ENCODE peak calls at places on chromosomes 12 and 14, in ten cellular contexts. R is NCI-H748 treated with DMSO at 0.1 percent for 48 hours; K is nucleus accumbens; N is NCI-H1092 treated with DMSO at 0.1 percent for 48 hours; Q is CD4-positive, alpha-beta T cell; E is activated T-cell treated with anti-CD3 and anti-CD28 coated beads for 4 hours; V is germinal center; O is NCI-H1694; J is T-cell; I is endodermal cell. X is an unnamed sample.

GRCh38 chr12:13000616-13000934 is 510 bp upstream of the HEBP1 start:
- DNase-seq in O (no peak), I (no peak), Q (no peak), N (peak; percentile 87), E (peak; percentile 17), K (no peak), J (no peak), V (peak; percentile 33), R (peak; percentile 48), X (peak; percentile 81)

GRCh38 chr14:34023824-34024767 is 73.2 kb upstream of the EGLN3 start:
- DNase-seq in R (no peak), N (no peak), E (no peak), V (no peak), J (no peak), Q (no peak), I (no peak), O (no peak), K (no peak), X (no peak)

GRCh38 chr14:63343878-63344277 is 25.1 kb upstream of the GPHB5 start:
- DNase-seq in N (no peak), V (no peak), K (no peak), J (no peak), R (no peak), I (no peak), O (peak; percentile 68), Q (no peak), E (no peak), X (no peak)

GRCh38 chr12:81520064-81520945 is 238.8 kb downstream of the PPFIA2 start:
- DNase-seq in E (no peak), R (no peak), I (no peak), O (no peak), K (no peak), V (no peak), N (no peak), J (no peak), Q (no peak), X (no peak)

GRCh38 chr12:104600790-104601739 is 144.3 kb downstream of the CHST11 start:
- DNase-seq in E (no peak), I (no peak), J (no peak), V (no peak), R (no peak), O (no peak), K (no peak), Q (no peak), N (no peak), X (no peak)

GRCh38 chr14:24013654-24014514 is 25.2 kb downstream of the DHRS4L2 start:
- DNase-seq in Q (peak; percentile 30), E (peak; percentile 43), J (peak; percentile 42), R (peak; percentile 63), K (no peak), V (peak; percentile 72), O (peak; percentile 83), N (peak; percentile 64), I (peak; percentile 78), X (no peak)

GRCh38 chr14:89359477-89360222 is 57.4 kb downstream of the FOXN3 start:
- DNase-seq in I (no peak), V (no peak), Q (no peak), O (no peak), K (no peak), N (no peak), J (no peak), R (no peak), E (no peak), X (no peak)

GRCh38 chr12:76266797-76267196 is 81.4 kb downstream of the BBS10 start:
- DNase-seq in V (no peak), J (no peak), R (no peak), Q (no peak), K (peak; percentile 20), E (no peak), I (peak; percentile 55), N (no peak), O (no peak), X (peak; percentile 68)

GRCh38 chr14:79201545-79202247 is 1009.6 kb downstream of the DIO2 start:
- DNase-seq in R (no peak), J (no peak), V (no peak), O (no peak), K (no peak), E (no peak), I (no peak), N (no peak), Q (no peak), X (no peak)

GRCh38 chr12:74119811-74120362 is 417.7 kb upstream of the ATXN7L3B start:
- DNase-seq in N (no peak), Q (no peak), V (no peak), I (no peak), K (no peak), J (no peak), O (no peak), E (no peak), R (no peak), X (no peak)

GRCh38 chr12:111953455-111953854 is 59.5 kb downstream of the TMEM116 start:
- DNase-seq in K (no peak), J (no peak), O (no peak), E (no peak), N (no peak), V (no peak), R (no peak), I (no peak), Q (no peak), X (no peak)

GRCh38 chr14:105487986-105488777 is 1.5 kb downstream of the CRIP1 start:
- DNase-seq in O (no peak), J (no peak), R (no peak), Q (no peak), V (no peak), K (no peak), E (no peak), N (no peak), I (no peak), X (no peak)

GRCh38 chr12:122137681-122138080 is 36.3 kb downstream of the IL31 start:
- DNase-seq in R (no peak), V (no peak), Q (no peak), I (peak; percentile 88), O (no peak), N (no peak), J (no peak), K (no peak), E (no peak), X (no peak)

GRCh38 chr12:44874981-44875416 is 1.1 kb downstream of the NELL2 start:
- DNase-seq in Q (peak; percentile 3), I (peak; percentile 84), E (peak; percentile 11), K (no peak), N (peak; percentile 73), J (no peak), O (peak; percentile 12), R (no peak), V (peak; percentile 21), X (no peak)

GRCh38 chr12:77751939-77752338 is 78.8 kb upstream of the NAV3 start:
- DNase-seq in E (no peak), Q (no peak), J (no peak), O (no peak), N (peak; percentile 33), K (no peak), I (no peak), R (peak; percentile 96), V (no peak), X (no peak)

GRCh38 chr12:22738945-22739344 is 114.0 kb downstream of the ETNK1 start:
- DNase-seq in O (no peak), K (no peak), I (no peak), Q (no peak), E (no peak), R (no peak), V (no peak), J (no peak), N (no peak), X (no peak)

GRCh38 chr12:39846971-39847661 is 227.5 kb upstream of the ABCD2 start:
- DNase-seq in E (no peak), N (no peak), J (no peak), K (no peak), V (no peak), R (no peak), O (no peak), I (no peak), Q (no peak), X (no peak)

GRCh38 chr12:104565606-104566243 is 109.0 kb downstream of the CHST11 start:
- DNase-seq in J (no peak), R (no peak), N (no peak), I (no peak), V (no peak), O (no peak), K (no peak), Q (no peak), E (no peak), X (no peak)

GRCh38 chr14:62289471-62289870 is 527.3 kb downstream of the SNAPC1 start:
- DNase-seq in O (no peak), K (no peak), V (no peak), N (no peak), Q (no peak), E (no peak), R (no peak), I (no peak), J (no peak), X (no peak)

GRCh38 chr12:93786669-93787397 is 109.7 kb downstream of the CRADD start:
- DNase-seq in Q (no peak), E (no peak), K (no peak), N (no peak), J (no peak), O (no peak), I (no peak), R (no peak), V (no peak), X (no peak)

GRCh38 chr12:132151145-132151765 is 7.0 kb downstream of the NOC4L start:
- DNase-seq in R (no peak), J (no peak), E (no peak), V (no peak), I (no peak), N (no peak), O (no peak), K (no peak), Q (no peak), X (peak; percentile 62)

GRCh38 chr12:95701275-95701674 is 89.3 kb downstream of the NTN4 start:
- DNase-seq in O (no peak), Q (no peak), R (no peak), N (no peak), E (no peak), J (no peak), I (no peak), K (no peak), V (no peak), X (no peak)

GRCh38 chr12:100963381-100963780 is 168.8 kb downstream of the ANO4 start:
- DNase-seq in E (no peak), O (no peak), K (no peak), R (no peak), V (no peak), J (no peak), I (no peak), N (no peak), Q (no peak), X (no peak)

GRCh38 chr12:93019911-93020224 is 90.8 kb upstream of the EEA1 start:
- DNase-seq in I (no peak), Q (no peak), O (no peak), J (no peak), V (no peak), K (no peak), R (no peak), E (no peak), N (no peak), X (no peak)

GRCh38 chr14:103434868-103435442 is 49.7 kb downstream of the MARK3 start:
- DNase-seq in E (no peak), K (no peak), N (no peak), V (no peak), I (no peak), J (no peak), O (no peak), Q (no peak), R (no peak), X (no peak)

GRCh38 chr12:6347367-6348338 is 5.8 kb upstream of the TNFRSF1A start:
- DNase-seq in V (no peak), O (no peak), K (no peak), N (no peak), E (no peak), Q (no peak), R (no peak), J (peak; percentile 15), I (peak; percentile 48), X (no peak)

GRCh38 chr12:14260011-14260993 is 105.2 kb upstream of the ATF7IP start:
- DNase-seq in I (peak; percentile 98), E (no peak), V (no peak), J (no peak), N (peak; percentile 27), Q (no peak), R (peak; percentile 71), K (peak; percentile 69), O (no peak), X (peak; percentile 95)

GRCh38 chr12:25557830-25558436 is 4.8 kb upstream of the LMNTD1 start:
- DNase-seq in O (peak; percentile 29), J (no peak), V (peak; percentile 10), R (peak; percentile 19), K (no peak), E (peak; percentile 1), Q (no peak), N (no peak), I (peak; percentile 63), X (no peak)

X was measured in upper lobe of right lung.